ENCODE peak calls at places on chromosomes 4 and X, in ten cellular contexts. One of them, this sample, is unnamed.

GRCh38 chr4:128225148-128225547 is 62.5 kb downstream of the PGRMC2 start:
- DNase-seq in mesenchymal stem cell: peak
- DNase-seq in NCI-H1417: peak
- DNase-seq in pancreas: no peak
- DNase-seq in RPMI7951: no peak
- DNase-seq in ELR: peak
- DNase-seq in effector memory CD8-positive, alpha-beta T cell: no peak
- DNase-seq in choroid plexus epithelial cell: peak
- DNase-seq in RPMI8226: no peak
- DNase-seq in NCI-H2171 treated with DMSO at 0.1 percent for 48 hours: peak
- DNase-seq in this sample: no peak

GRCh38 chr4:156475322-156475721 is 496.3 kb downstream of the PDGFC start:
- DNase-seq in mesenchymal stem cell: peak
- DNase-seq in NCI-H1417: peak
- DNase-seq in pancreas: no peak
- DNase-seq in RPMI7951: peak
- DNase-seq in ELR: peak
- DNase-seq in effector memory CD8-positive, alpha-beta T cell: no peak
- DNase-seq in choroid plexus epithelial cell: peak
- DNase-seq in RPMI8226: no peak
- DNase-seq in NCI-H2171 treated with DMSO at 0.1 percent for 48 hours: peak
- DNase-seq in this sample: peak

GRCh38 chr4:173528378-173529321 is 1.4 kb downstream of the HAND2 start:
- DNase-seq in mesenchymal stem cell: peak
- DNase-seq in NCI-H1417: peak
- DNase-seq in pancreas: peak
- DNase-seq in RPMI7951: no peak
- DNase-seq in ELR: peak
- DNase-seq in effector memory CD8-positive, alpha-beta T cell: no peak
- DNase-seq in choroid plexus epithelial cell: no peak
- DNase-seq in RPMI8226: no peak
- DNase-seq in NCI-H2171 treated with DMSO at 0.1 percent for 48 hours: peak
- DNase-seq in this sample: no peak

GRCh38 chrX:30570505-30570904 is 7.1 kb downstream of the TASL start:
- DNase-seq in mesenchymal stem cell: peak
- DNase-seq in NCI-H1417: peak
- DNase-seq in pancreas: no peak
- DNase-seq in RPMI7951: peak
- DNase-seq in ELR: peak
- DNase-seq in effector memory CD8-positive, alpha-beta T cell: no peak
- DNase-seq in choroid plexus epithelial cell: peak
- DNase-seq in RPMI8226: peak
- DNase-seq in NCI-H2171 treated with DMSO at 0.1 percent for 48 hours: peak
- DNase-seq in this sample: peak

GRCh38 chr4:94428884-94429283 is 22.9 kb upstream of the PDLIM5 start:
- DNase-seq in mesenchymal stem cell: no peak
- DNase-seq in NCI-H1417: no peak
- DNase-seq in pancreas: no peak
- DNase-seq in RPMI7951: no peak
- DNase-seq in ELR: no peak
- DNase-seq in effector memory CD8-positive, alpha-beta T cell: no peak
- DNase-seq in choroid plexus epithelial cell: no peak
- DNase-seq in RPMI8226: no peak
- DNase-seq in NCI-H2171 treated with DMSO at 0.1 percent for 48 hours: no peak
- DNase-seq in this sample: no peak

GRCh38 chr4:11640584-11640983 is 211.9 kb upstream of the HS3ST1 start:
- DNase-seq in mesenchymal stem cell: no peak
- DNase-seq in NCI-H1417: no peak
- DNase-seq in pancreas: no peak
- DNase-seq in RPMI7951: peak
- DNase-seq in ELR: no peak
- DNase-seq in effector memory CD8-positive, alpha-beta T cell: no peak
- DNase-seq in choroid plexus epithelial cell: no peak
- DNase-seq in RPMI8226: no peak
- DNase-seq in NCI-H2171 treated with DMSO at 0.1 percent for 48 hours: no peak
- DNase-seq in this sample: no peak

GRCh38 chr4:118352843-118353373 is at the start of gene PRSS12:
- DNase-seq in mesenchymal stem cell: peak
- DNase-seq in NCI-H1417: peak
- DNase-seq in pancreas: peak
- DNase-seq in RPMI7951: peak
- DNase-seq in ELR: peak
- DNase-seq in effector memory CD8-positive, alpha-beta T cell: peak
- DNase-seq in choroid plexus epithelial cell: peak
- DNase-seq in RPMI8226: peak
- DNase-seq in NCI-H2171 treated with DMSO at 0.1 percent for 48 hours: no peak
- DNase-seq in this sample: peak

GRCh38 chrX:40468033-40468979 is 112.5 kb upstream of the ATP6AP2 start:
- DNase-seq in mesenchymal stem cell: peak
- DNase-seq in NCI-H1417: peak
- DNase-seq in pancreas: no peak
- DNase-seq in RPMI7951: peak
- DNase-seq in ELR: peak
- DNase-seq in effector memory CD8-positive, alpha-beta T cell: no peak
- DNase-seq in choroid plexus epithelial cell: peak
- DNase-seq in RPMI8226: peak
- DNase-seq in NCI-H2171 treated with DMSO at 0.1 percent for 48 hours: peak
- DNase-seq in this sample: peak

GRCh38 chr4:150567070-150567469 is 14.9 kb upstream of the MAB21L2 start:
- DNase-seq in mesenchymal stem cell: no peak
- DNase-seq in NCI-H1417: no peak
- DNase-seq in pancreas: no peak
- DNase-seq in RPMI7951: no peak
- DNase-seq in ELR: no peak
- DNase-seq in effector memory CD8-positive, alpha-beta T cell: no peak
- DNase-seq in choroid plexus epithelial cell: no peak
- DNase-seq in RPMI8226: no peak
- DNase-seq in NCI-H2171 treated with DMSO at 0.1 percent for 48 hours: no peak
- DNase-seq in this sample: no peak

GRCh38 chr4:58435871-58436270 is 1325.7 kb upstream of the IGFBP7 start:
- DNase-seq in mesenchymal stem cell: no peak
- DNase-seq in NCI-H1417: no peak
- DNase-seq in pancreas: no peak
- DNase-seq in RPMI7951: no peak
- DNase-seq in ELR: no peak
- DNase-seq in effector memory CD8-positive, alpha-beta T cell: no peak
- DNase-seq in choroid plexus epithelial cell: no peak
- DNase-seq in RPMI8226: no peak
- DNase-seq in NCI-H2171 treated with DMSO at 0.1 percent for 48 hours: no peak
- DNase-seq in this sample: no peak

GRCh38 chrX:150047818-150048217 is 109.5 kb upstream of the EOLA2 start:
- DNase-seq in mesenchymal stem cell: no peak
- DNase-seq in NCI-H1417: no peak
- DNase-seq in pancreas: no peak
- DNase-seq in RPMI7951: no peak
- DNase-seq in ELR: no peak
- DNase-seq in effector memory CD8-positive, alpha-beta T cell: no peak
- DNase-seq in choroid plexus epithelial cell: no peak
- DNase-seq in RPMI8226: no peak
- DNase-seq in NCI-H2171 treated with DMSO at 0.1 percent for 48 hours: no peak
- DNase-seq in this sample: no peak

GRCh38 chrX:105618393-105619101 is 203.8 kb upstream of the NRK start:
- DNase-seq in mesenchymal stem cell: no peak
- DNase-seq in NCI-H1417: no peak
- DNase-seq in pancreas: no peak
- DNase-seq in RPMI7951: no peak
- DNase-seq in ELR: no peak
- DNase-seq in effector memory CD8-positive, alpha-beta T cell: no peak
- DNase-seq in choroid plexus epithelial cell: no peak
- DNase-seq in RPMI8226: no peak
- DNase-seq in NCI-H2171 treated with DMSO at 0.1 percent for 48 hours: no peak
- DNase-seq in this sample: no peak

GRCh38 chr4:3290889-3291321 is 1.9 kb upstream of the RGS12 start:
- DNase-seq in mesenchymal stem cell: no peak
- DNase-seq in NCI-H1417: no peak
- DNase-seq in pancreas: no peak
- DNase-seq in RPMI7951: no peak
- DNase-seq in ELR: no peak
- DNase-seq in effector memory CD8-positive, alpha-beta T cell: no peak
- DNase-seq in choroid plexus epithelial cell: no peak
- DNase-seq in RPMI8226: no peak
- DNase-seq in NCI-H2171 treated with DMSO at 0.1 percent for 48 hours: no peak
- DNase-seq in this sample: no peak

GRCh38 chr4:8303485-8304281 is 34.1 kb downstream of the HTRA3 start:
- DNase-seq in mesenchymal stem cell: peak
- DNase-seq in NCI-H1417: no peak
- DNase-seq in pancreas: no peak
- DNase-seq in RPMI7951: peak
- DNase-seq in ELR: peak
- DNase-seq in effector memory CD8-positive, alpha-beta T cell: no peak
- DNase-seq in choroid plexus epithelial cell: peak
- DNase-seq in RPMI8226: no peak
- DNase-seq in NCI-H2171 treated with DMSO at 0.1 percent for 48 hours: no peak
- DNase-seq in this sample: peak

GRCh38 chrX:110210417-110211139 is 107.3 kb downstream of the AMMECR1 start:
- DNase-seq in mesenchymal stem cell: peak
- DNase-seq in NCI-H1417: peak
- DNase-seq in pancreas: no peak
- DNase-seq in RPMI7951: peak
- DNase-seq in ELR: peak
- DNase-seq in effector memory CD8-positive, alpha-beta T cell: no peak
- DNase-seq in choroid plexus epithelial cell: peak
- DNase-seq in RPMI8226: no peak
- DNase-seq in NCI-H2171 treated with DMSO at 0.1 percent for 48 hours: peak
- DNase-seq in this sample: peak